ENCODE peak calls at places on chromosomes 7 and 10, in six cellular contexts. One of them, this sample, is unnamed.

GRCh38 chr7:102912742-102913141 is at the start of gene LRRC17:
- DNase-seq in ovary: peak
- DNase-seq in suprapubic skin: no peak
- DNase-seq in spleen: no peak
- DNase-seq in thyroid gland: no peak
- DNase-seq in Peyer's patch: no peak
- DNase-seq in this sample: no peak

GRCh38 chr7:139004321-139005075 is 23.3 kb upstream of the KIAA1549 start:
- DNase-seq in spleen: no peak
- DNase-seq in suprapubic skin: no peak
- DNase-seq in ovary: no peak
- DNase-seq in Peyer's patch: no peak
- DNase-seq in thyroid gland: no peak
- DNase-seq in this sample: no peak

GRCh38 chr7:117229350-117229749 is 93.5 kb downstream of the WNT2 start:
- DNase-seq in Peyer's patch: no peak
- DNase-seq in ovary: no peak
- DNase-seq in spleen: no peak
- DNase-seq in suprapubic skin: no peak
- DNase-seq in thyroid gland: no peak
- DNase-seq in this sample: no peak

GRCh38 chr10:80659284-80659683 is 121.6 kb downstream of the SH2D4B start:
- DNase-seq in suprapubic skin: no peak
- DNase-seq in thyroid gland: peak
- DNase-seq in ovary: no peak
- DNase-seq in spleen: no peak
- DNase-seq in Peyer's patch: no peak
- DNase-seq in this sample: no peak

GRCh38 chr10:79066460-79067240 is 2.1 kb upstream of the ZMIZ1 start:
- DNase-seq in suprapubic skin: no peak
- DNase-seq in thyroid gland: no peak
- DNase-seq in ovary: peak
- DNase-seq in spleen: no peak
- DNase-seq in Peyer's patch: no peak
- DNase-seq in this sample: no peak

GRCh38 chr10:100713049-100713858 is 32.1 kb upstream of the PAX2 start:
- DNase-seq in thyroid gland: no peak
- DNase-seq in suprapubic skin: no peak
- DNase-seq in Peyer's patch: no peak
- DNase-seq in ovary: no peak
- DNase-seq in spleen: peak
- DNase-seq in this sample: no peak

GRCh38 chr7:5497158-5498103 is 73.8 kb upstream of the TNRC18 start:
- DNase-seq in spleen: no peak
- DNase-seq in Peyer's patch: no peak
- DNase-seq in ovary: no peak
- DNase-seq in thyroid gland: no peak
- DNase-seq in suprapubic skin: no peak
- DNase-seq in this sample: no peak

GRCh38 chr10:62437696-62438095 is 63.5 kb downstream of the ZNF365 start:
- DNase-seq in ovary: no peak
- DNase-seq in Peyer's patch: no peak
- DNase-seq in thyroid gland: no peak
- DNase-seq in spleen: no peak
- DNase-seq in suprapubic skin: no peak
- DNase-seq in this sample: no peak

GRCh38 chr10:70053212-70053895 is 708 bp downstream of the MACROH2A2 start:
- DNase-seq in Peyer's patch: no peak
- DNase-seq in spleen: no peak
- DNase-seq in suprapubic skin: no peak
- DNase-seq in thyroid gland: peak
- DNase-seq in ovary: peak
- DNase-seq in this sample: no peak

GRCh38 chr7:75650671-75651070 is 88.1 kb downstream of the HIP1 start:
- DNase-seq in suprapubic skin: no peak
- DNase-seq in Peyer's patch: no peak
- DNase-seq in thyroid gland: peak
- DNase-seq in spleen: peak
- DNase-seq in ovary: no peak
- DNase-seq in this sample: peak

GRCh38 chr7:94466516-94466915 is 43.1 kb upstream of the CASD1 start:
- DNase-seq in thyroid gland: no peak
- DNase-seq in suprapubic skin: no peak
- DNase-seq in spleen: no peak
- DNase-seq in Peyer's patch: no peak
- DNase-seq in ovary: no peak
- DNase-seq in this sample: no peak

GRCh38 chr7:156932006-156932405 is 17.5 kb upstream of the NOM1 start:
- DNase-seq in ovary: no peak
- DNase-seq in suprapubic skin: no peak
- DNase-seq in spleen: no peak
- DNase-seq in thyroid gland: no peak
- DNase-seq in Peyer's patch: no peak
- DNase-seq in this sample: no peak

GRCh38 chr7:50335795-50336754 is 31.6 kb downstream of the IKZF1 start:
- DNase-seq in ovary: no peak
- DNase-seq in thyroid gland: no peak
- DNase-seq in suprapubic skin: no peak
- DNase-seq in spleen: peak
- DNase-seq in Peyer's patch: peak
- DNase-seq in this sample: peak

GRCh38 chr7:31102973-31103850 is 51.1 kb downstream of the ADCYAP1R1 start:
- DNase-seq in thyroid gland: no peak
- DNase-seq in Peyer's patch: no peak
- DNase-seq in spleen: peak
- DNase-seq in ovary: no peak
- DNase-seq in suprapubic skin: peak
- DNase-seq in this sample: no peak

GRCh38 chr10:46020344-46020656 is 10.1 kb downstream of the NCOA4 start:
- DNase-seq in thyroid gland: no peak
- DNase-seq in spleen: no peak
- DNase-seq in suprapubic skin: no peak
- DNase-seq in ovary: no peak
- DNase-seq in Peyer's patch: no peak
- DNase-seq in this sample: no peak

GRCh38 chr10:46026106-46026505 is 4.3 kb downstream of the NCOA4 start:
- DNase-seq in spleen: no peak
- DNase-seq in thyroid gland: no peak
- DNase-seq in suprapubic skin: no peak
- DNase-seq in ovary: no peak
- DNase-seq in Peyer's patch: no peak
- DNase-seq in this sample: no peak

GRCh38 chr10:46020871-46021553 is 9.4 kb downstream of the NCOA4 start:
- DNase-seq in suprapubic skin: no peak
- DNase-seq in spleen: no peak
- DNase-seq in thyroid gland: no peak
- DNase-seq in ovary: no peak
- DNase-seq in Peyer's patch: no peak
- DNase-seq in this sample: no peak

GRCh38 chr10:46024948-46025347 is 5.5 kb downstream of the NCOA4 start:
- DNase-seq in spleen: no peak
- DNase-seq in thyroid gland: no peak
- DNase-seq in Peyer's patch: no peak
- DNase-seq in ovary: no peak
- DNase-seq in suprapubic skin: no peak
- DNase-seq in this sample: no peak

DNA sequence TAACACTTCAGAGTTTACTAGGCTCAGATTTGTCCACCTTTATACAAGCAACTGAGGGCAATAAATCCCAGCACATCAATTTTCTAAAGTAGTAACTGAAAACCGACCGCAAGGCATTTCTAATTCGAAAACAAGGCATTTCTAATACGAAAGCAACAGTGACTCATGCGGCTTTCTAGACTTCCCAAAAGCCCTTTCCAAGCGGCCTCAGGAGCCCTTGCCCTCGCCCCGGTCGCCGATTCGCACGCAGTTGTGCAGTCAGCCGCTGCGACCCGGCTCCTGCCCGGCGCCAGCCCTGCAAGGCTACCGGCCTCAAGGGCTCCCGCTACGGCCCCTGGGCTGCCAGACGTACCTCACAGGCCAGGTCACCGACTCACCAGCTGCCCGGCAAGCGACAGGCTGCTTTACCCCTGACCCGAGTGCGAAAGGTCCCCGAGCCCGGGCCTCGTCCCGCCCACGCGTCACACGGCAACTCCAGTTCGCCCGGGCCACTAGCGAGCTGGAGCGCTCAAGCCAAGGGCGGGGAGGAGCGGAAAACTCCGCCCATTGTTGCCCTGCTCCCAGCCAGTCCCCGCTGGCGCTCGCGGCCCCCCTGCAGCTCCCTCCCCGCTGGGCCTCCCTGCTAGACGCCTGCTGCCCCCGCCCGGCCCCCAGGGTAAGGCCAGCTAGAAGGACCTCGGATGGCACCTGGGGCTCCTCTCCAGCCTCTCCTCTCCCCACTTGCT is 7.3 kb downstream of the NCOA4 start:
- DNase-seq in Peyer's patch: peak
- DNase-seq in ovary: peak
- DNase-seq in suprapubic skin: peak
- DNase-seq in spleen: peak
- DNase-seq in thyroid gland: peak
- DNase-seq in this sample: peak
- TF ChIP-seq POLR2A in Peyer's patch: peak
- TF ChIP-seq POLR2A in ovary: no peak
- TF ChIP-seq POLR2A in suprapubic skin: peak
- TF ChIP-seq POLR2A in spleen: no peak
- TF ChIP-seq POLR2A in thyroid gland: no peak
- TF ChIP-seq POLR2A in this sample: peak

GRCh38 chr10:4131407-4132215 is 346.6 kb upstream of the KLF6 start:
- DNase-seq in ovary: no peak
- DNase-seq in suprapubic skin: no peak
- DNase-seq in thyroid gland: no peak
- DNase-seq in spleen: no peak
- DNase-seq in Peyer's patch: no peak
- DNase-seq in this sample: no peak
- H3K4me3 ChIP-seq in ovary: no peak
- H3K4me3 ChIP-seq in suprapubic skin: no peak
- H3K4me3 ChIP-seq in thyroid gland: no peak
- H3K4me3 ChIP-seq in spleen: no peak
- H3K4me3 ChIP-seq in Peyer's patch: no peak
- H3K4me3 ChIP-seq in this sample: no peak

GRCh38 chr10:71638577-71639411 is 80.8 kb downstream of the C10orf105 start:
- DNase-seq in spleen: peak
- DNase-seq in suprapubic skin: no peak
- DNase-seq in Peyer's patch: no peak
- DNase-seq in thyroid gland: no peak
- DNase-seq in ovary: peak
- DNase-seq in this sample: peak
- TF ChIP-seq POLR2A in spleen: no peak
- TF ChIP-seq POLR2A in suprapubic skin: no peak
- TF ChIP-seq POLR2A in Peyer's patch: peak
- TF ChIP-seq POLR2A in thyroid gland: no peak
- TF ChIP-seq POLR2A in ovary: no peak
- TF ChIP-seq POLR2A in this sample: no peak

DNA sequence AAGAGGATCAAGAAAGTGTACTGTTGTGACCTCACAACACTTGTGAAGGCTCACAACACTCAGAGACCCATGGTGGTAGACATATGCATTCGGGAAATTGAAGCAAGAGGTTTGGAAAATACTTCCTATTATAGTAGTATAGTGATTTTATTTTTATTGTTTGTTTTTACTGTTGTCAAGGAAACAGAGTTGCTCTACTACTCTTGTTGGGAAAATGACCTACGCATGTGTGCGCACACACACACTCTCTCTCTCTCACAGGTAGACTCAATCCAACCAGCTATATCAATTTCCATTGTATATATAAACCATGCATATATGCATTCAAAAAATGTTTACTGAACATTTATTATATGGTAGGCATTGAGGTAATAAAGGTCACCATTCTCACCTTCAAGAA is 63.7 kb upstream of the PRR15 start:
- DNase-seq in ovary: no peak
- DNase-seq in spleen: no peak
- DNase-seq in Peyer's patch: no peak
- DNase-seq in thyroid gland: no peak
- DNase-seq in suprapubic skin: no peak
- DNase-seq in this sample: no peak
- H3K4me3 ChIP-seq in ovary: no peak
- H3K4me3 ChIP-seq in spleen: no peak
- H3K4me3 ChIP-seq in Peyer's patch: no peak
- H3K4me3 ChIP-seq in thyroid gland: no peak
- H3K4me3 ChIP-seq in suprapubic skin: no peak
- H3K4me3 ChIP-seq in this sample: no peak

GRCh38 chr7:41699532-41699931 is 3.4 kb downstream of the INHBA start:
- DNase-seq in suprapubic skin: no peak
- DNase-seq in spleen: no peak
- DNase-seq in ovary: peak
- DNase-seq in thyroid gland: peak
- DNase-seq in Peyer's patch: no peak
- DNase-seq in this sample: no peak

GRCh38 chr7:41701542-41701941 is 1.3 kb downstream of the INHBA start:
- DNase-seq in spleen: no peak
- DNase-seq in thyroid gland: no peak
- DNase-seq in suprapubic skin: no peak
- DNase-seq in ovary: no peak
- DNase-seq in Peyer's patch: no peak
- DNase-seq in this sample: no peak

GRCh38 chr7:41700044-41700471 is 2.8 kb downstream of the INHBA start:
- DNase-seq in suprapubic skin: no peak
- DNase-seq in Peyer's patch: no peak
- DNase-seq in ovary: peak
- DNase-seq in thyroid gland: peak
- DNase-seq in spleen: no peak
- DNase-seq in this sample: no peak

GRCh38 chr7:41702635-41703371 is at the start of gene INHBA:
- DNase-seq in thyroid gland: no peak
- DNase-seq in ovary: no peak
- DNase-seq in spleen: no peak
- DNase-seq in suprapubic skin: no peak
- DNase-seq in Peyer's patch: no peak
- DNase-seq in this sample: no peak

GRCh38 chr7:41701068-41701467 is 1.8 kb downstream of the INHBA start:
- DNase-seq in spleen: no peak
- DNase-seq in ovary: no peak
- DNase-seq in thyroid gland: no peak
- DNase-seq in Peyer's patch: no peak
- DNase-seq in suprapubic skin: no peak
- DNase-seq in this sample: no peak
- TF ChIP-seq POLR2A in spleen: no peak
- TF ChIP-seq POLR2A in ovary: no peak
- TF ChIP-seq POLR2A in thyroid gland: no peak
- TF ChIP-seq POLR2A in Peyer's patch: no peak
- TF ChIP-seq POLR2A in suprapubic skin: no peak
- TF ChIP-seq POLR2A in this sample: no peak

DNA sequence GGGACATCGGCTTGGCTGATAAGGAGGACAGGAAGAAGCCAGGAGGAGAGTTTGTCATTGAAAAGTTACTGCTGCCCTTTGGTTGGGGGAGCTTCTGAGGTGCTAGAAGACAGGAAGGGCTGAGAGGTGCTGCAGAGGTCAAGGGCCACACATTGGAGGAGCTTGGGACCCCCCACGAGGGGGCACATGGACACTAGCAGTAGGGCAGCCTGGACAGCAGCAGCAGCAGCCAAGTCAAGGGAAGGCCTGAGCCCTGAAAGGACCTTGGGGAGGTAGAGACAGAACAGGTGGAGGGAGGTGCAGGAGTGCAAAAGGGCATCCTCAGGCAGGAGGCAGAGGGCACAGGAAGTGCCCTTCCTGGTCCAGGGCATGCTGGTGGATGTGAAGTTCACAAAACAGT is 439.7 kb upstream of the IGFBP3 start:
- DNase-seq in ovary: no peak
- DNase-seq in suprapubic skin: no peak
- DNase-seq in thyroid gland: no peak
- DNase-seq in spleen: no peak
- DNase-seq in Peyer's patch: no peak
- DNase-seq in this sample: no peak
- H3K4me3 ChIP-seq in ovary: no peak
- H3K4me3 ChIP-seq in suprapubic skin: no peak
- H3K4me3 ChIP-seq in thyroid gland: no peak
- H3K4me3 ChIP-seq in spleen: no peak
- H3K4me3 ChIP-seq in Peyer's patch: no peak
- H3K4me3 ChIP-seq in this sample: no peak